ENCODE peak calls at places on chromosome 17, in four cellular contexts. One of them, this sample, is unnamed.

GRCh38 chr17:48250949-48251348 is 143.4 kb downstream of the SNX11 start:
- DNase-seq in K562: no peak
- DNase-seq in GM12891: no peak
- DNase-seq in GM12878: no peak
- DNase-seq in this sample: no peak

GRCh38 chr17:49315974-49316570 is 46.0 kb downstream of the ZNF652 start:
- DNase-seq in K562: no peak
- DNase-seq in GM12891: no peak
- DNase-seq in GM12878: no peak
- DNase-seq in this sample: no peak

GRCh38 chr17:46979023-46979870 is at the start of gene RPRML:
- DNase-seq in K562: peak
- DNase-seq in GM12891: peak
- DNase-seq in GM12878: no peak
- DNase-seq in this sample: no peak

GRCh38 chr17:43791589-43791988 is 11.4 kb downstream of the CFAP97D1 start:
- DNase-seq in K562: peak
- DNase-seq in GM12891: no peak
- DNase-seq in GM12878: no peak
- DNase-seq in this sample: no peak

GRCh38 chr17:81239714-81240555 is 817 bp downstream of the NDUFAF8 start:
- DNase-seq in K562: no peak
- DNase-seq in GM12891: no peak
- DNase-seq in GM12878: no peak
- DNase-seq in this sample: peak

GRCh38 chr17:40442392-40443195 is 656 bp upstream of the IGFBP4 start:
- DNase-seq in K562: peak
- DNase-seq in GM12891: no peak
- DNase-seq in GM12878: no peak
- DNase-seq in this sample: no peak

GRCh38 chr17:43645765-43646481 is 15.8 kb downstream of the MEOX1 start:
- DNase-seq in K562: no peak
- DNase-seq in GM12891: no peak
- DNase-seq in GM12878: no peak
- DNase-seq in this sample: no peak

GRCh38 chr17:3539881-3540540 is 17.6 kb downstream of the TRPV3 start:
- DNase-seq in K562: peak
- DNase-seq in GM12891: no peak
- DNase-seq in GM12878: no peak
- DNase-seq in this sample: no peak

GRCh38 chr17:68057531-68057952 is 22.0 kb downstream of the KPNA2 start:
- DNase-seq in K562: peak
- DNase-seq in GM12891: no peak
- DNase-seq in GM12878: no peak
- DNase-seq in this sample: peak

GRCh38 chr17:61279476-61280145 is 120.0 kb upstream of the TBX2 start:
- DNase-seq in K562: no peak
- DNase-seq in GM12891: no peak
- DNase-seq in GM12878: no peak
- DNase-seq in this sample: no peak

GRCh38 chr17:69111794-69112193 is 29.9 kb downstream of the ABCA6 start:
- DNase-seq in K562: no peak
- DNase-seq in GM12891: no peak
- DNase-seq in GM12878: no peak
- DNase-seq in this sample: no peak

GRCh38 chr17:75476274-75476673 is 19.8 kb downstream of the TMEM94 start:
- DNase-seq in K562: no peak
- DNase-seq in GM12891: no peak
- DNase-seq in GM12878: no peak
- DNase-seq in this sample: no peak

GRCh38 chr17:75474736-75475135 is 18.3 kb downstream of the TMEM94 start:
- DNase-seq in K562: no peak
- DNase-seq in GM12891: no peak
- DNase-seq in GM12878: no peak
- DNase-seq in this sample: no peak

GRCh38 chr17:75476752-75477492 is 20.5 kb downstream of the TMEM94 start:
- DNase-seq in K562: no peak
- DNase-seq in GM12891: no peak
- DNase-seq in GM12878: no peak
- DNase-seq in this sample: no peak

GRCh38 chr17:75475851-75476250 is 19.4 kb downstream of the TMEM94 start:
- DNase-seq in K562: no peak
- DNase-seq in GM12891: no peak
- DNase-seq in GM12878: no peak
- DNase-seq in this sample: no peak

GRCh38 chr17:75475144-75475835 is 18.9 kb downstream of the TMEM94 start:
- DNase-seq in K562: no peak
- DNase-seq in GM12891: no peak
- DNase-seq in GM12878: no peak
- DNase-seq in this sample: no peak
- TF ChIP-seq SPI1 in K562: no peak
- TF ChIP-seq SPI1 in GM12891: no peak
- TF ChIP-seq SPI1 in GM12878: no peak
- TF ChIP-seq SPI1 in this sample: no peak

GRCh38 chr17:4573682-4574081 is 10.6 kb upstream of the SMTNL2 start:
- DNase-seq in K562: no peak
- DNase-seq in GM12891: no peak
- DNase-seq in GM12878: no peak
- DNase-seq in this sample: no peak
- TF ChIP-seq SPI1 in K562: no peak
- TF ChIP-seq SPI1 in GM12891: no peak
- TF ChIP-seq SPI1 in GM12878: no peak
- TF ChIP-seq SPI1 in this sample: no peak

GRCh38 chr17:12457493-12457892 is 208.2 kb upstream of the MYOCD start:
- DNase-seq in K562: no peak
- DNase-seq in GM12891: no peak
- DNase-seq in GM12878: no peak
- DNase-seq in this sample: no peak

GRCh38 chr17:12463102-12463501 is 202.6 kb upstream of the MYOCD start:
- DNase-seq in K562: no peak
- DNase-seq in GM12891: no peak
- DNase-seq in GM12878: no peak
- DNase-seq in this sample: no peak
- TF ChIP-seq SPI1 in K562: no peak
- TF ChIP-seq SPI1 in GM12891: no peak
- TF ChIP-seq SPI1 in GM12878: no peak
- TF ChIP-seq SPI1 in this sample: no peak

DNA sequence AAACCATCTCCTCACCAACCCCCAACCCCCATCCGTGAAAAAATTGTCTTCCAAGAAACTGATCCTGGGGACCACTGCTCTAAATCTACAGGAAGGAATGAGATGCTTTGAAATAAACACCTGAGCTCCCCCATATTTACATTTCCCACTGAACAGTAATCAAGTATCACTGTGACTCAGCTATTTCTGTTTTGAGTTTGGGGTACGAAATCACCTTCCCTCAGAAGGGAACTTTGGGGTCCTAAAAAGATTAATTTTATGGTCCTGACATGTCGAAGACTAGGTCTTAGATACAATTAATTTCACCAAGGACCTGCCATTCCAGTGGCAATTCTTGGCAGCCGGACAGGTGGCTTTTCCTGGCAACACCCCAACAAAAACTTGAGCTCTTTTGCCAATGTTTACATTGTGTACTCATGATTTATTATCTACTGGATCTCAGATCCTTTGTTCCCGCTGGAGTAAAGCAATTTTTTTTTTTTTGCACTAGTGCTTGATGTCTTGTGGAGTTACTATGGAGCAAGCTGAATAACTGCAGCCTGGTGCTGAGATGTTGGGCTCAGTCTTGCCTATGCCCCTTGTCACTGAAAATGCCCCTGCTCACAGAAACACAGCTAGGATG is 14.3 kb downstream of the SLFN5 start:
- DNase-seq in K562: no peak
- DNase-seq in GM12891: no peak
- DNase-seq in GM12878: no peak
- DNase-seq in this sample: no peak
- TF ChIP-seq SPI1 in K562: no peak
- TF ChIP-seq SPI1 in GM12891: no peak
- TF ChIP-seq SPI1 in GM12878: no peak
- TF ChIP-seq SPI1 in this sample: no peak

GRCh38 chr17:38333635-38334295 is 10.0 kb downstream of the GPR179 start:
- DNase-seq in K562: peak
- DNase-seq in GM12891: peak
- DNase-seq in GM12878: no peak
- DNase-seq in this sample: peak
- TF ChIP-seq SPI1 in K562: no peak
- TF ChIP-seq SPI1 in GM12891: no peak
- TF ChIP-seq SPI1 in GM12878: no peak
- TF ChIP-seq SPI1 in this sample: no peak

GRCh38 chr17:36183811-36184765 is 7.7 kb upstream of the TBC1D3B start:
- DNase-seq in K562: no peak
- DNase-seq in GM12891: no peak
- DNase-seq in GM12878: no peak
- DNase-seq in this sample: no peak
- TF ChIP-seq SPI1 in K562: no peak
- TF ChIP-seq SPI1 in GM12891: no peak
- TF ChIP-seq SPI1 in GM12878: no peak
- TF ChIP-seq SPI1 in this sample: no peak

GRCh38 chr17:7703584-7704574 is 1.1 kb upstream of the EFNB3 start:
- DNase-seq in K562: peak
- DNase-seq in GM12891: no peak
- DNase-seq in GM12878: no peak
- DNase-seq in this sample: no peak
- TF ChIP-seq SPI1 in K562: no peak
- TF ChIP-seq SPI1 in GM12891: no peak
- TF ChIP-seq SPI1 in GM12878: no peak
- TF ChIP-seq SPI1 in this sample: no peak

GRCh38 chr17:42284020-42284369 is 4.3 kb upstream of the STAT5A start:
- DNase-seq in K562: no peak
- DNase-seq in GM12891: no peak
- DNase-seq in GM12878: no peak
- DNase-seq in this sample: no peak
- TF ChIP-seq SPI1 in K562: no peak
- TF ChIP-seq SPI1 in GM12891: no peak
- TF ChIP-seq SPI1 in GM12878: no peak
- TF ChIP-seq SPI1 in this sample: no peak

GRCh38 chr17:82808921-82809905 is 30.6 kb downstream of the ZNF750 start:
- DNase-seq in K562: no peak
- DNase-seq in GM12891: no peak
- DNase-seq in GM12878: no peak
- DNase-seq in this sample: no peak
- TF ChIP-seq SPI1 in K562: no peak
- TF ChIP-seq SPI1 in GM12891: no peak
- TF ChIP-seq SPI1 in GM12878: no peak
- TF ChIP-seq SPI1 in this sample: no peak

GRCh38 chr17:1180958-1181768 is 1.4 kb upstream of the ABR start:
- DNase-seq in K562: no peak
- DNase-seq in GM12891: no peak
- DNase-seq in GM12878: no peak
- DNase-seq in this sample: no peak

GRCh38 chr17:1179635-1180433 is at the start of gene ABR:
- DNase-seq in K562: peak
- DNase-seq in GM12891: peak
- DNase-seq in GM12878: no peak
- DNase-seq in this sample: no peak

GRCh38 chr17:1177099-1177996 is 2.4 kb downstream of the ABR start:
- DNase-seq in K562: no peak
- DNase-seq in GM12891: no peak
- DNase-seq in GM12878: no peak
- DNase-seq in this sample: no peak

GRCh38 chr17:1180434-1180742 is 607 bp upstream of the ABR start:
- DNase-seq in K562: no peak
- DNase-seq in GM12891: no peak
- DNase-seq in GM12878: no peak
- DNase-seq in this sample: no peak

GRCh38 chr17:1179112-1179634 is 608 bp downstream of the ABR start:
- DNase-seq in K562: peak
- DNase-seq in GM12891: no peak
- DNase-seq in GM12878: no peak
- DNase-seq in this sample: no peak
- TF ChIP-seq SPI1 in K562: no peak
- TF ChIP-seq SPI1 in GM12891: no peak
- TF ChIP-seq SPI1 in GM12878: no peak
- TF ChIP-seq SPI1 in this sample: no peak

This sample was measured in HL-60.